ENCODE peak calls at places on chromosomes 3 and 15, in seven cellular contexts. Z is A549; T is AG10803; E is GM06990; P is fibroblast of lung; Y is CD8-positive, alpha-beta T cell; F is GM23338. L is an unnamed sample.

GRCh38 chr3:57544181-57545125 is at the start of gene DNAH12:
- DNase-seq in F (peak; percentile 97), Z (peak; percentile 8), T (no peak), P (peak; percentile 33), Y (no peak), E (no peak), L (no peak)

GRCh38 chr15:67124111-67124510 is 58.7 kb downstream of the SMAD3 start:
- DNase-seq in T (no peak), E (no peak), F (no peak), P (no peak), Y (no peak), Z (no peak), L (no peak)

GRCh38 chr15:65406402-65407000 is 16.2 kb downstream of the IGDCC4 start:
- DNase-seq in P (no peak), Z (no peak), F (no peak), T (no peak), Y (no peak), E (no peak), L (no peak)

GRCh38 chr3:49470714-49471420 is 800 bp downstream of the DAG1 start:
- DNase-seq in Z (no peak), Y (no peak), T (no peak), P (peak; percentile 27), F (no peak), E (no peak), L (no peak)

GRCh38 chr15:93506646-93507045 is 417.6 kb upstream of the RGMA start:
- DNase-seq in E (no peak), F (no peak), Z (no peak), P (no peak), Y (no peak), T (no peak), L (no peak)

GRCh38 chr3:12954891-12955650 is 113.7 kb upstream of the RPL32 start:
- DNase-seq in Z (no peak), E (no peak), F (no peak), T (peak; percentile 62), Y (no peak), P (peak; percentile 36), L (no peak)

GRCh38 chr3:197366301-197367044 is 68.1 kb upstream of the DLG1 start:
- DNase-seq in E (no peak), Z (no peak), F (no peak), T (peak; percentile 77), Y (no peak), P (peak; percentile 20), L (no peak)

GRCh38 chr3:196422976-196423781 is 9.0 kb downstream of the UBXN7 start:
- DNase-seq in Y (no peak), P (no peak), F (no peak), T (no peak), Z (no peak), E (no peak), L (no peak)

GRCh38 chr15:71775857-71776256 is 34.5 kb upstream of the NR2E3 start:
- DNase-seq in Y (no peak), E (no peak), P (no peak), Z (no peak), T (no peak), F (no peak), L (no peak)

DNA sequence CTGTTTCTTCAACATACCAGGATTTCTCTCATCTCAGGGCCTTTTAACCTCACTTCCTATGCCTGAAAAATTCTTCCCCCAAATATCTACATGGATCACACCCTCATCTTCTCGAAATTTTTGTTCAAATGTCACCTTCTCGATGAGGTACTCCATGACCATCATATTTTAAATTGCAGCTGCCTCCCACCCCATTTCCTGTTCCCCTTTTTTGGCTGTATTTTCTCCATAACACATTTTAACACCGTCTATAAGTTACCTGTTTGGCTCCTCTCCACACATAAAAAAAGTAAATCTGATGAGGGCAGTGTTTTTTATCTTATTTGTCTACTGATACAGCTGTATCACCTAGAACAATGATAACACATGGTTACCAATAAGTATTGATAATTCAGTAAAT is 20.7 kb upstream of the ZBED2 start:
- DNase-seq in Y (no peak), Z (no peak), E (no peak), T (no peak), P (no peak), F (no peak), L (no peak)
- H3K4me3 ChIP-seq in Y (no peak overlapping the region), Z (no peak overlapping the region), E (no peak overlapping the region), T (no peak overlapping the region), P (no peak overlapping the region), F (no peak overlapping the region), L (no peak overlapping the region)

DNA sequence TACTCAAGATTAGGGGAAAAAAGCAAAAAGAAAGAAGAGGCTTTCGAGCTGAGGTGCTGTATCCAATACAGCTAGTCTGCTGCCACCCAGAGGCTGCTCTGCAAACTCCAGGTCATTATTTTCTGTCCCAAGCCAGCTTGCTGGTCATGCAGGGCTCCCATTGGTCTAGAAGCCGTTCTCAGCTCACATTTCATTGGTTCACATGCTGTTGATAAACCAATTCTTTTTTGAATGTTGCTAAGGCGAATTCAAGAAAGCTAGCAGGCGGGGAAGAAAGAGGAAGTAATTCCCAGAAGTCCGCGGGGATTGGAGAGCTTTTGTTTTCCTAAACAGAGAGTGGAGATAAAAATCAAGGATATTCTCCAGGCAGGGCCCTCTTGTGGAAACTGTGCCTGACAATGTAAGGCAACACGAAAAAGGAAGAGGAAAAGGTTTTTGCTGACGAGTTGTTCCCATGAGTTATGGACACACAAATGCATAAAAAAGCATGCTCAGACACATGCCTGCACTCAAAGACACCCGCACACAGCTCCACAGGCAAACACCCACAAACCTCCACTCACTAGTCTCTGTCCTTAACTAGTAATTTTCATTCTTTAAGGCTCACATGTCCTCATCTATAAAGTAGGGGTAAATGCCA is 33.4 kb downstream of the FSTL1 start:
- DNase-seq in Y (peak; percentile 80), P (peak; percentile 99), T (peak; percentile 97), F (peak; percentile 98), E (peak; percentile 47), Z (peak; percentile 99), L (peak; percentile 94)
- TF ChIP-seq CTCF in Y (peak; percentile 87), P (peak; percentile 82), T (peak; percentile 86), F (peak; percentile 90), E (peak; percentile 85), Z (peak; percentile 95), L (peak; percentile 70)

GRCh38 chr15:49678655-49679054 is 57.8 kb downstream of the DTWD1 start:
- DNase-seq in Y (no peak), Z (no peak), T (no peak), P (no peak), F (no peak), E (no peak), L (no peak)
- H3K4me3 ChIP-seq in Y (no peak overlapping the region), Z (no peak overlapping the region), T (no peak overlapping the region), P (no peak overlapping the region), F (no peak overlapping the region), E (no peak overlapping the region), L (no peak overlapping the region)

GRCh38 chr3:99747915-99748314 is 69.7 kb upstream of the CMSS1 start:
- DNase-seq in P (peak; percentile 58), E (no peak), T (peak; percentile 55), Y (no peak), F (peak; percentile 28), Z (no peak), L (no peak)
- TF ChIP-seq CTCF in P (peak; percentile 59), E (no peak), T (peak; percentile 59), Y (no peak), F (peak; percentile 33), Z (no peak), L (peak; percentile 40)

DNA sequence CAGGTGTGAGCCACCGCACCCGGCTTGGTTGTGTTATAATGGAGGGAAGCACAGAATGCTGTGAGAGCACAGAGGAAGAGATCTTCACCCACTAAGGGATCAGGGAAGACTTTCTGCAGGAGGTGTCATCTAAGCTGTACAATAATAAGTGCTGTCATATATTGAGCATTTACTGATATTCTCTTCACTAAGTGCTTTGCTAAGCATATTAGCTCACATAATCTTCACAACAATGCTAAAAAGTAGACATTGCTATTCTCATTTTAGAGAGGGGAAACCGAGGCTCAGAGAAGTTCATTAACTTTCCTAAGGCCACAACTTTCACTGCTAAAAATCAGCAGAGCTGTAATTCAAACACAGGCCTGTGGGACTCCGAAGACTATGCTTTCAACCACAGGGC is 115.3 kb downstream of the CORO2B start:
- DNase-seq in Z (no peak), P (no peak), F (no peak), Y (no peak), E (no peak), T (no peak), L (no peak)
- H3K4me3 ChIP-seq in Z (no peak overlapping the region), P (no peak overlapping the region), F (no peak overlapping the region), Y (no peak overlapping the region), E (no peak overlapping the region), T (no peak overlapping the region), L (no peak overlapping the region)

GRCh38 chr15:52186651-52187486 is 4.3 kb downstream of the GNB5 start:
- DNase-seq in P (no peak), F (no peak), Z (no peak), Y (no peak), T (no peak), E (no peak), L (no peak)

GRCh38 chr15:52193791-52194190 is 2.6 kb upstream of the GNB5 start:
- DNase-seq in Y (no peak), F (no peak), E (no peak), P (no peak), T (peak; percentile 13), Z (no peak), L (no peak)

GRCh38 chr15:52193321-52193720 is 2.1 kb upstream of the GNB5 start:
- DNase-seq in E (no peak), Z (no peak), P (no peak), F (no peak), Y (no peak), T (no peak), L (no peak)

GRCh38 chr15:52196891-52197290 is 5.7 kb upstream of the GNB5 start:
- DNase-seq in Z (no peak), Y (no peak), T (no peak), F (no peak), P (no peak), E (no peak), L (no peak)

GRCh38 chr15:52191207-52191606 is at the start of gene GNB5:
- DNase-seq in Y (no peak), T (no peak), P (no peak), E (no peak), Z (no peak), F (peak; percentile 23), L (no peak)
- TF ChIP-seq CTCF in Y (no peak), T (no peak), P (no peak), E (no peak), Z (no peak), F (no peak), L (no peak)

GRCh38 chr15:40279437-40280141 is 3.3 kb downstream of the ANKRD63 start:
- DNase-seq in T (peak; percentile 34), F (peak; percentile 87), Z (peak; percentile 48), E (peak; percentile 67), Y (peak; percentile 53), P (peak; percentile 48), L (no peak)
- H3K4me3 ChIP-seq in T (no peak overlapping the region), F (peak overlapping the region; percentile 62), Z (no peak overlapping the region), E (no peak overlapping the region), Y (no peak overlapping the region), P (no peak overlapping the region), L (no peak overlapping the region)

GRCh38 chr15:31402511-31403056 is 75.9 kb downstream of the KLF13 start:
- DNase-seq in E (no peak), P (peak; percentile 62), Y (no peak), F (no peak), T (peak; percentile 77), Z (no peak), L (no peak)
- TF ChIP-seq CTCF in E (no peak), P (no peak), Y (no peak), F (no peak), T (no peak), Z (no peak), L (no peak)